ENCODE peak calls at places on chromosomes 12 and 14, in six cellular contexts. X, W, U, E, Z and D are unnamed samples.

GRCh38 chr12:46354111-46354798 is 18.3 kb downstream of the SLC38A2 start:
- DNase-seq in U (no peak), Z (no peak), W (no peak), X (no peak), E (no peak), D (no peak)

GRCh38 chr14:95432152-95433093 is 84.0 kb downstream of the SYNE3 start:
- DNase-seq in Z (no peak), U (no peak), E (no peak), X (peak), W (no peak), D (no peak)

GRCh38 chr12:98074286-98074685 is 441.1 kb upstream of the TMPO start:
- DNase-seq in Z (no peak), W (no peak), E (no peak), X (no peak), U (no peak), D (no peak)

GRCh38 chr14:105881021-105881930 is 354.9 kb downstream of the TMEM121 start:
- DNase-seq in W (peak), E (no peak), U (no peak), Z (no peak), X (no peak), D (no peak)

GRCh38 chr12:29797565-29798360 is 14.0 kb upstream of the TMTC1 start:
- DNase-seq in Z (no peak), X (no peak), W (no peak), U (no peak), E (no peak), D (no peak)

GRCh38 chr12:16347391-16348298 is at the start of gene MGST1:
- DNase-seq in Z (no peak), U (peak), E (peak), W (peak), X (peak), D (peak)

GRCh38 chr12:47366203-47366978 is 286.6 kb upstream of the AMIGO2 start:
- DNase-seq in U (no peak), E (no peak), W (no peak), Z (no peak), X (no peak), D (no peak)

GRCh38 chr14:103456167-103456835 is 66.3 kb downstream of the CKB start:
- DNase-seq in E (peak), Z (no peak), X (no peak), U (no peak), W (no peak), D (no peak)

GRCh38 chr12:95623554-95624170 is 72.4 kb upstream of the USP44 start:
- DNase-seq in X (no peak), U (peak), E (peak), Z (peak), W (peak), D (no peak)

GRCh38 chr14:88825078-88825458 is 617 bp downstream of the TTC8 start:
- DNase-seq in X (no peak), E (no peak), W (no peak), Z (no peak), U (no peak), D (no peak)

GRCh38 chr12:54958048-54958658 is 26.4 kb downstream of the TESPA1 start:
- DNase-seq in U (no peak), E (peak), Z (peak), W (no peak), X (no peak), D (no peak)

GRCh38 chr12:116125981-116126566 is 151.4 kb downstream of the MED13L start:
- DNase-seq in W (no peak), U (no peak), X (no peak), E (no peak), Z (no peak), D (no peak)

GRCh38 chr14:34688470-34689206 is 25.8 kb downstream of the CFL2 start:
- DNase-seq in W (no peak), X (no peak), U (no peak), Z (no peak), E (no peak), D (no peak)

GRCh38 chr14:58805605-58806358 is 168.0 kb downstream of the DACT1 start:
- DNase-seq in X (no peak), U (no peak), Z (no peak), E (peak), W (no peak), D (no peak)

GRCh38 chr12:124588689-124589318 is 21.4 kb upstream of the NCOR2 start:
- DNase-seq in U (no peak), X (no peak), E (peak), W (peak), Z (peak), D (no peak)

GRCh38 chr14:70171719-70172118 is 17.0 kb downstream of the SLC8A3 start:
- DNase-seq in Z (no peak), X (no peak), W (no peak), U (no peak), E (no peak), D (no peak)

GRCh38 chr12:18747960-18748359 is 10.0 kb downstream of the CAPZA3 start:
- DNase-seq in W (no peak), X (no peak), Z (peak), E (no peak), U (no peak), D (no peak)

GRCh38 chr12:24172773-24173447 is 223.4 kb upstream of the SOX5 start:
- DNase-seq in U (no peak), X (no peak), E (no peak), W (no peak), Z (no peak), D (no peak)

GRCh38 chr14:102777711-102778615 is 714 bp downstream of the TRAF3 start:
- DNase-seq in X (no peak), U (no peak), E (no peak), W (peak), Z (no peak), D (no peak)

GRCh38 chr12:105084251-105085250 is at the start of gene ALDH1L2:
- DNase-seq in U (peak), X (peak), Z (peak), E (no peak), W (peak), D (peak)

GRCh38 chr12:31773867-31774266 is 45.0 kb upstream of the AMN1 start:
- DNase-seq in E (no peak), W (no peak), Z (no peak), U (no peak), X (no peak), D (no peak)

GRCh38 chr14:21768116-21768874 is 94.7 kb upstream of the OR4E1 start:
- DNase-seq in Z (no peak), U (no peak), W (no peak), E (no peak), X (no peak), D (peak)

GRCh38 chr14:56107615-56108014 is 10.6 kb upstream of the PELI2 start:
- DNase-seq in W (no peak), X (no peak), U (no peak), E (no peak), Z (no peak), D (no peak)

GRCh38 chr12:96198970-96199369 is 4.8 kb downstream of the ELK3 start:
- DNase-seq in Z (peak), E (no peak), U (peak), X (no peak), W (no peak), D (no peak)

GRCh38 chr14:92408186-92408585 is 85.2 kb downstream of the SLC24A4 start:
- DNase-seq in Z (no peak), E (no peak), W (no peak), X (no peak), U (no peak), D (no peak)

GRCh38 chr14:33127531-33127930 is 188.9 kb downstream of the NPAS3 start:
- DNase-seq in X (no peak), E (peak), U (no peak), Z (no peak), W (no peak), D (no peak)

GRCh38 chr14:61472025-61472672 is 150.8 kb downstream of the PRKCH start:
- DNase-seq in Z (peak), X (no peak), U (no peak), W (no peak), E (peak), D (no peak)

GRCh38 chr12:69421548-69421947 is 48.6 kb upstream of the FRS2 start:
- DNase-seq in X (no peak), E (no peak), U (no peak), W (no peak), Z (no peak), D (no peak)

GRCh38 chr12:32397703-32398102 is 1.7 kb upstream of the FGD4 start:
- DNase-seq in W (no peak), E (no peak), U (no peak), Z (no peak), X (no peak), D (no peak)

GRCh38 chr12:108850854-108851573 is 6.4 kb downstream of the SSH1 start:
- DNase-seq in E (peak), U (peak), X (peak), W (peak), Z (peak), D (no peak)

GRCh38 chr14:96090441-96091148 is 51.4 kb downstream of the C14orf132 start:
- DNase-seq in E (no peak), W (peak), X (peak), U (no peak), Z (peak), D (peak)

GRCh38 chr12:44717612-44718011 is 158.5 kb downstream of the NELL2 start:
- DNase-seq in U (no peak), X (no peak), Z (no peak), E (no peak), W (no peak), D (no peak)

GRCh38 chr12:93003540-93004239 is 74.6 kb upstream of the EEA1 start:
- DNase-seq in W (no peak), U (no peak), X (no peak), E (no peak), Z (no peak), D (no peak)

GRCh38 chr12:120988234-120988633 is 9.9 kb downstream of the HNF1A start:
- DNase-seq in U (no peak), X (no peak), E (no peak), W (no peak), Z (no peak), D (no peak)

GRCh38 chr12:85951823-85952222 is 77.7 kb downstream of the NTS start:
- DNase-seq in X (no peak), U (no peak), W (no peak), Z (no peak), E (no peak), D (no peak)

GRCh38 chr14:72495668-72496067 is 398.2 kb downstream of the DPF3 start:
- DNase-seq in X (no peak), Z (peak), U (no peak), E (no peak), W (no peak), D (no peak)

GRCh38 chr12:77065361-77066204 is at the start of gene E2F7:
- DNase-seq in Z (peak), W (peak), U (peak), X (peak), E (peak), D (peak)

GRCh38 chr12:25497021-25497420 is 56.1 kb downstream of the LMNTD1 start:
- DNase-seq in Z (no peak), W (no peak), E (no peak), U (no peak), X (no peak), D (no peak)

GRCh38 chr14:105087963-105088811 is 23.0 kb upstream of the GPR132 start:
- DNase-seq in Z (no peak), E (no peak), W (peak), U (no peak), X (no peak), D (peak)